ENCODE peak calls at places on chromosomes 6 and 20, in four cellular contexts. A, I, S and V are unnamed samples.

GRCh38 chr20:4726710-4727391 is 5.1 kb downstream of the PRND start:
- DNase-seq in A (no peak), I (no peak), S (peak), V (no peak)

GRCh38 chr6:95553880-95554279 is 23.5 kb upstream of the MANEA start:
- DNase-seq in A (no peak), I (no peak), S (no peak), V (no peak)

GRCh38 chr6:140636698-140637402 is 1262.4 kb upstream of the CITED2 start:
- DNase-seq in A (no peak), I (no peak), S (peak), V (no peak)

GRCh38 chr20:3092611-3093379 is 8.3 kb upstream of the AVP start:
- DNase-seq in A (no peak), I (no peak), S (no peak), V (peak)

GRCh38 chr6:15266423-15266996 is 20.6 kb downstream of the JARID2 start:
- DNase-seq in A (peak), I (peak), S (no peak), V (no peak)

GRCh38 chr6:3742426-3743344 is 8.8 kb downstream of the PXDC1 start:
- DNase-seq in A (peak), I (peak), S (no peak), V (peak)

GRCh38 chr6:140845666-140846065 is 1287.1 kb upstream of the GJE1 start:
- DNase-seq in A (no peak), I (no peak), S (no peak), V (no peak)

GRCh38 chr6:54003316-54003715 is 107.9 kb upstream of the MLIP start:
- DNase-seq in A (no peak), I (no peak), S (no peak), V (no peak)

GRCh38 chr6:89940225-89941027 is 46.2 kb downstream of the GJA10 start:
- DNase-seq in A (peak), I (peak), S (peak), V (peak)

GRCh38 chr6:56996401-56996800 is 41.5 kb downstream of the BEND6 start:
- DNase-seq in A (no peak), I (no peak), S (no peak), V (no peak)

GRCh38 chr6:45713981-45714685 is 301.5 kb downstream of the CLIC5 start:
- DNase-seq in A (no peak), I (no peak), S (no peak), V (no peak)
- TF ChIP-seq FOXM1 in A (no peak), I (no peak), S (no peak), V (no peak)

GRCh38 chr6:158757753-158758090 is 61.4 kb downstream of the EZR start:
- DNase-seq in A (no peak), I (no peak), S (no peak), V (no peak)
- TF ChIP-seq SIN3A in A (no peak), I (no peak), S (no peak), V (no peak)

GRCh38 chr6:34587851-34588250 is 31.7 kb upstream of the SPDEF start:
- DNase-seq in A (no peak), I (no peak), S (no peak), V (no peak)

GRCh38 chr6:34589140-34589539 is 33.0 kb upstream of the SPDEF start:
- DNase-seq in A (no peak), I (no peak), S (no peak), V (no peak)

GRCh38 chr6:34586327-34587040 is 30.4 kb upstream of the SPDEF start:
- DNase-seq in A (no peak), I (no peak), S (no peak), V (no peak)

GRCh38 chr6:34585512-34586045 is 29.4 kb upstream of the SPDEF start:
- DNase-seq in A (no peak), I (no peak), S (no peak), V (no peak)

GRCh38 chr6:34587325-34587724 is 31.2 kb upstream of the SPDEF start:
- DNase-seq in A (no peak), I (no peak), S (no peak), V (no peak)
- TF ChIP-seq FOXM1 in A (no peak), I (no peak), S (no peak), V (no peak)

GRCh38 chr20:50410343-50410742 is 99.8 kb upstream of the PTPN1 start:
- DNase-seq in A (no peak), I (no peak), S (no peak), V (no peak)

GRCh38 chr20:50406610-50407136 is 103.5 kb upstream of the PTPN1 start:
- DNase-seq in A (no peak), I (no peak), S (no peak), V (no peak)

GRCh38 chr20:50412069-50412468 is 98.1 kb upstream of the PTPN1 start:
- DNase-seq in A (no peak), I (no peak), S (no peak), V (no peak)

GRCh38 chr20:50408526-50409364 is 101.4 kb upstream of the PTPN1 start:
- DNase-seq in A (no peak), I (no peak), S (no peak), V (no peak)

GRCh38 chr20:50409495-50409894 is 100.7 kb upstream of the PTPN1 start:
- DNase-seq in A (no peak), I (no peak), S (no peak), V (no peak)
- TF ChIP-seq SIN3A in A (no peak), I (no peak), S (no peak), V (no peak)

GRCh38 chr20:57071283-57071701 is 195.1 kb downstream of the BMP7 start:
- DNase-seq in A (no peak), I (no peak), S (no peak), V (no peak)
- TF ChIP-seq FOXM1 in A (no peak), I (no peak), S (no peak), V (no peak)

GRCh38 chr20:57167292-57167655 is 99.2 kb downstream of the BMP7 start:
- DNase-seq in A (no peak), I (no peak), S (no peak), V (no peak)
- TF ChIP-seq SIN3A in A (no peak), I (no peak), S (no peak), V (no peak)